ENCODE peak calls at places on chromosomes 2 and 18, in ten cellular contexts. H is heart left ventricle; K is NCI-H2171; I is IMR-90; E is NCI-H1105; R is stimulated activated CD8-positive, alpha-beta memory T cell treated with anti-CD3 and anti-CD28 coated beads, Interleukin-4, amount 100 ng/mL, for 24 hours; N is COLO829; F is LoVo; P is hypothalamus; A is T-helper 1 cell. C is an unnamed sample.

GRCh38 chr2:171923206-171923605 is 945 bp downstream of the HAT1 start:
- DNase-seq in E (no peak), I (peak), H (no peak), R (no peak), A (no peak), N (peak), K (no peak), F (peak), P (no peak), C (no peak)

GRCh38 chr2:172288603-172289002 is 138.8 kb upstream of the ITGA6 start:
- DNase-seq in P (no peak), A (peak), N (no peak), R (no peak), F (peak), E (peak), I (peak), H (no peak), K (peak), C (no peak)

GRCh38 chr18:72898870-72899840 is 31.4 kb upstream of the NETO1 start:
- DNase-seq in P (no peak), R (no peak), H (no peak), A (no peak), K (no peak), E (no peak), F (no peak), I (no peak), N (no peak), C (no peak)

GRCh38 chr18:75277629-75277966 is 67.0 kb downstream of the TSHZ1 start:
- DNase-seq in R (no peak), A (no peak), K (no peak), E (no peak), H (no peak), I (no peak), P (no peak), F (no peak), N (no peak), C (no peak)

GRCh38 chr18:48514786-48515185 is 24.0 kb upstream of the CTIF start:
- DNase-seq in F (no peak), H (no peak), R (no peak), I (no peak), A (no peak), E (no peak), K (no peak), P (no peak), N (no peak), C (no peak)

GRCh38 chr2:215460682-215461081 is 24.8 kb upstream of the FN1 start:
- DNase-seq in E (no peak), A (no peak), R (no peak), N (peak), K (no peak), H (no peak), P (no peak), F (no peak), I (peak), C (no peak)

GRCh38 chr2:97870396-97870843 is 125.3 kb downstream of the TMEM131 start:
- DNase-seq in K (no peak), N (peak), P (no peak), H (no peak), R (peak), E (no peak), A (no peak), I (peak), F (peak), C (no peak)

GRCh38 chr2:11393711-11394236 is 49.3 kb upstream of the ROCK2 start:
- DNase-seq in N (no peak), I (peak), R (no peak), K (no peak), A (no peak), H (no peak), E (no peak), F (no peak), P (no peak), C (no peak)

GRCh38 chr2:180573951-180574350 is 406.5 kb upstream of the UBE2E3 start:
- DNase-seq in K (no peak), H (no peak), N (peak), I (peak), E (no peak), P (no peak), F (peak), R (no peak), A (no peak), C (no peak)

GRCh38 chr2:129780316-129781282 is 198.9 kb upstream of the RAB6C start:
- DNase-seq in I (no peak), A (no peak), R (no peak), K (no peak), E (no peak), N (no peak), H (no peak), P (no peak), F (no peak), C (no peak)

GRCh38 chr18:22074343-22075070 is 94.9 kb upstream of the GATA6 start:
- DNase-seq in K (no peak), E (no peak), F (no peak), A (no peak), H (no peak), I (no peak), R (no peak), P (no peak), N (no peak), C (no peak)

GRCh38 chr18:44819944-44820510 is 139.3 kb downstream of the SETBP1 start:
- DNase-seq in A (no peak), R (no peak), K (no peak), N (no peak), P (no peak), H (peak), E (no peak), F (no peak), I (no peak), C (no peak)

GRCh38 chr2:112803691-112804521 is 19.6 kb upstream of the IL1A start:
- DNase-seq in P (no peak), A (no peak), E (no peak), F (no peak), I (peak), N (peak), R (no peak), H (no peak), K (no peak), C (no peak)

GRCh38 chr2:134433469-134433868 is 179.6 kb downstream of the MGAT5 start:
- DNase-seq in P (no peak), R (no peak), K (no peak), A (no peak), F (no peak), H (no peak), E (no peak), I (no peak), N (no peak), C (no peak)

GRCh38 chr18:23814977-23815614 is 125.8 kb downstream of the LAMA3 start:
- DNase-seq in R (no peak), F (no peak), N (no peak), P (no peak), K (no peak), I (no peak), H (peak), A (no peak), E (no peak), C (no peak)

GRCh38 chr2:117058366-117058765 is 756.1 kb upstream of the DDX18 start:
- DNase-seq in F (no peak), H (no peak), I (no peak), E (no peak), P (no peak), A (no peak), K (no peak), N (no peak), R (no peak), C (no peak)

GRCh38 chr2:21011453-21011852 is 32.4 kb downstream of the APOB start:
- DNase-seq in A (no peak), P (no peak), K (no peak), R (no peak), H (no peak), E (no peak), I (no peak), F (no peak), N (no peak), C (no peak)

GRCh38 chr2:2886934-2887333 is 490.7 kb downstream of the EIPR1 start:
- DNase-seq in N (no peak), H (no peak), F (no peak), P (no peak), I (no peak), E (no peak), R (no peak), A (no peak), K (no peak), C (no peak)

GRCh38 chr2:70328921-70329561 is 27.2 kb upstream of the FAM136A start:
- DNase-seq in P (no peak), R (no peak), A (no peak), I (no peak), N (no peak), K (no peak), H (no peak), E (peak), F (peak), C (peak)

GRCh38 chr2:109185338-109185737 is 56.3 kb downstream of the SH3RF3 start:
- DNase-seq in P (no peak), N (no peak), F (no peak), K (no peak), E (no peak), H (peak), R (no peak), A (no peak), I (peak), C (no peak)

GRCh38 chr2:138922973-138923563 is 142.9 kb upstream of the NXPH2 start:
- DNase-seq in N (peak), F (peak), A (no peak), P (no peak), R (no peak), H (no peak), K (no peak), I (no peak), E (no peak), C (no peak)

GRCh38 chr2:133733856-133734255 is 165.6 kb upstream of the NCKAP5 start:
- DNase-seq in H (no peak), E (no peak), F (no peak), K (no peak), N (no peak), P (no peak), R (no peak), I (peak), A (no peak), C (no peak)

GRCh38 chr2:108278631-108279030 is 10.1 kb upstream of the SULT1C2 start:
- DNase-seq in K (no peak), N (no peak), P (no peak), E (no peak), F (no peak), H (no peak), R (no peak), A (no peak), I (peak), C (no peak)

GRCh38 chr2:235553696-235554100 is 59.9 kb downstream of the AGAP1 start:
- DNase-seq in E (no peak), R (no peak), F (peak), A (no peak), H (no peak), K (no peak), N (peak), P (no peak), I (no peak), C (no peak)

GRCh38 chr2:112481050-112481527 is 867 bp upstream of the TTL start:
- DNase-seq in R (peak), N (peak), P (peak), H (peak), I (peak), F (peak), K (peak), E (peak), A (peak), C (peak)

GRCh38 chr2:178279142-178279541 is 84.8 kb downstream of the OSBPL6 start:
- DNase-seq in N (peak), E (no peak), F (no peak), I (peak), P (no peak), K (no peak), A (no peak), H (no peak), R (no peak), C (no peak)

GRCh38 chr18:79404567-79404910 is 8.8 kb downstream of the NFATC1 start:
- DNase-seq in E (no peak), H (no peak), F (no peak), A (peak), K (no peak), R (no peak), P (no peak), I (no peak), N (no peak), C (no peak)

GRCh38 chr2:45890819-45891218 is 239.3 kb downstream of the PRKCE start:
- DNase-seq in R (no peak), E (no peak), K (no peak), N (no peak), H (no peak), I (no peak), A (no peak), F (no peak), P (no peak), C (no peak)

GRCh38 chr2:190469770-190470169 is 61.6 kb downstream of the MFSD6 start:
- DNase-seq in R (no peak), N (peak), K (peak), F (peak), I (peak), H (peak), E (peak), A (no peak), P (no peak), C (no peak)

GRCh38 chr2:161357097-161357496 is 48.9 kb downstream of the PSMD14 start:
- DNase-seq in H (no peak), A (no peak), E (no peak), F (no peak), R (no peak), I (no peak), K (no peak), P (no peak), N (no peak), C (no peak)

GRCh38 chr2:203080447-203080846 is 65.8 kb downstream of the NBEAL1 start:
- DNase-seq in F (no peak), H (no peak), K (no peak), E (no peak), I (no peak), N (no peak), R (no peak), P (no peak), A (no peak), C (no peak)

GRCh38 chr18:79749251-79750191 is 48.2 kb upstream of the KCNG2 start:
- DNase-seq in K (no peak), R (no peak), P (peak), H (no peak), I (peak), F (no peak), N (no peak), A (no peak), E (no peak), C (peak)

GRCh38 chr2:197668296-197668695 is 7.1 kb downstream of the RFTN2 start:
- DNase-seq in E (no peak), H (no peak), K (no peak), A (no peak), P (no peak), R (no peak), N (no peak), I (no peak), F (no peak), C (no peak)

GRCh38 chr2:128380061-128380889 is 61.6 kb upstream of the HS6ST1 start:
- DNase-seq in I (no peak), P (no peak), R (no peak), K (no peak), A (no peak), H (no peak), N (no peak), F (no peak), E (no peak), C (peak)

GRCh38 chr2:117931978-117932377 is 81.9 kb downstream of the CCDC93 start:
- DNase-seq in K (no peak), P (no peak), N (no peak), R (no peak), A (no peak), H (no peak), F (no peak), I (no peak), E (no peak), C (no peak)

C was measured in left lung.